ENCODE peak calls at places on chromosomes 1 and 21, in seven cellular contexts. B, F, E, T, O, P and K are unnamed samples.

GRCh38 chr1:166721145-166721544 is 118.1 kb upstream of the POGK start:
- DNase-seq in F (no peak), P (no peak), B (no peak), O (no peak), T (no peak), E (peak; percentile 34), K (no peak)

GRCh38 chr1:117171900-117172501 is 38.7 kb downstream of the VTCN1 start:
- DNase-seq in O (peak; percentile 61), E (no peak), T (peak; percentile 83), F (peak; percentile 77), B (no peak), P (peak; percentile 35), K (no peak)

GRCh38 chr21:20570824-20571232 is 427.4 kb upstream of the NCAM2 start:
- DNase-seq in F (no peak), B (no peak), T (no peak), E (no peak), P (no peak), O (no peak), K (no peak)

GRCh38 chr1:53577141-53578100 is 118.2 kb downstream of the DMRTB1 start:
- DNase-seq in E (no peak), F (no peak), T (no peak), B (no peak), O (no peak), P (no peak), K (no peak)

GRCh38 chr1:223731076-223731770 is 18.9 kb downstream of the CAPN2 start:
- DNase-seq in E (no peak), B (no peak), O (peak; percentile 83), P (peak; percentile 72), T (peak; percentile 82), F (peak; percentile 80), K (no peak)

GRCh38 chr1:28193701-28194161 is 17.2 kb upstream of the PTAFR start:
- DNase-seq in O (no peak), B (no peak), P (no peak), E (no peak), F (no peak), T (no peak), K (no peak)

GRCh38 chr21:16342932-16343331 is 613.1 kb downstream of the USP25 start:
- DNase-seq in F (no peak), P (no peak), E (no peak), B (no peak), T (no peak), O (no peak), K (no peak)

GRCh38 chr1:104322131-104322530 is 572.4 kb downstream of the AMY1C start:
- DNase-seq in T (no peak), B (no peak), F (no peak), E (no peak), O (no peak), P (no peak), K (no peak)

GRCh38 chr1:205568469-205569361 is 63.1 kb downstream of the ELK4 start:
- DNase-seq in E (no peak), P (no peak), F (no peak), B (no peak), T (peak; percentile 45), O (no peak), K (no peak)

GRCh38 chr1:221788466-221788865 is 46.6 kb upstream of the DUSP10 start:
- DNase-seq in P (no peak), T (no peak), E (no peak), F (no peak), O (no peak), B (no peak), K (no peak)

GRCh38 chr1:224170748-224171478 is 12.1 kb upstream of the DEGS1 start:
- DNase-seq in F (no peak), T (peak; percentile 40), O (peak; percentile 16), B (no peak), E (peak; percentile 41), P (no peak), K (no peak)

GRCh38 chr1:172764378-172764777 is 105.5 kb downstream of the FASLG start:
- DNase-seq in B (no peak), O (no peak), F (no peak), T (peak; percentile 27), E (peak; percentile 76), P (peak; percentile 16), K (no peak)

GRCh38 chr1:205492201-205492667 is 12.2 kb upstream of the CDK18 start:
- DNase-seq in B (no peak), T (no peak), O (no peak), F (no peak), E (no peak), P (no peak), K (no peak)

GRCh38 chr1:31063636-31064035 is 1.9 kb downstream of the PUM1 start:
- DNase-seq in O (peak; percentile 26), B (no peak), E (peak; percentile 42), P (no peak), F (no peak), T (no peak), K (no peak)

GRCh38 chr21:33230518-33231324 is 983 bp downstream of the IFNAR2 start:
- DNase-seq in B (peak; percentile 81), E (peak; percentile 83), F (peak; percentile 54), P (peak; percentile 63), T (no peak), O (peak; percentile 62), K (no peak)

GRCh38 chr1:38285807-38286530 is 239.4 kb upstream of the POU3F1 start:
- DNase-seq in T (no peak), B (no peak), F (no peak), P (no peak), E (no peak), O (no peak), K (no peak)

GRCh38 chr21:14116080-14116481 is 94.7 kb downstream of the LIPI start:
- DNase-seq in T (no peak), P (no peak), O (no peak), B (peak; percentile 46), E (no peak), F (no peak), K (peak; percentile 12)

GRCh38 chr1:17893891-17894631 is 138.9 kb downstream of the ACTL8 start:
- DNase-seq in O (no peak), B (no peak), T (no peak), E (no peak), P (no peak), F (no peak), K (no peak)

GRCh38 chr1:66350001-66350547 is 183.9 kb upstream of the SGIP1 start:
- DNase-seq in O (peak; percentile 19), E (peak; percentile 70), P (peak; percentile 40), T (peak; percentile 47), B (peak; percentile 54), F (no peak), K (no peak)

GRCh38 chr1:211639500-211640361 is 35.7 kb downstream of the NEK2 start:
- DNase-seq in E (no peak), O (peak; percentile 22), P (no peak), B (no peak), F (peak; percentile 96), T (peak; percentile 25), K (no peak)

GRCh38 chr1:207398986-207399385 is 55.1 kb upstream of the CR2 start:
- DNase-seq in F (no peak), O (no peak), P (no peak), E (no peak), B (no peak), T (no peak), K (no peak)

GRCh38 chr1:207393610-207394009 is 60.5 kb upstream of the CR2 start:
- DNase-seq in P (no peak), F (peak; percentile 95), T (no peak), E (no peak), B (no peak), O (peak; percentile 87), K (no peak)

GRCh38 chr1:207396360-207396759 is 57.8 kb upstream of the CR2 start:
- DNase-seq in B (no peak), O (no peak), E (no peak), T (no peak), P (no peak), F (no peak), K (no peak)

GRCh38 chr1:207401578-207401977 is 52.5 kb upstream of the CR2 start:
- DNase-seq in O (no peak), B (no peak), E (no peak), P (no peak), T (no peak), F (no peak), K (no peak)

DNA sequence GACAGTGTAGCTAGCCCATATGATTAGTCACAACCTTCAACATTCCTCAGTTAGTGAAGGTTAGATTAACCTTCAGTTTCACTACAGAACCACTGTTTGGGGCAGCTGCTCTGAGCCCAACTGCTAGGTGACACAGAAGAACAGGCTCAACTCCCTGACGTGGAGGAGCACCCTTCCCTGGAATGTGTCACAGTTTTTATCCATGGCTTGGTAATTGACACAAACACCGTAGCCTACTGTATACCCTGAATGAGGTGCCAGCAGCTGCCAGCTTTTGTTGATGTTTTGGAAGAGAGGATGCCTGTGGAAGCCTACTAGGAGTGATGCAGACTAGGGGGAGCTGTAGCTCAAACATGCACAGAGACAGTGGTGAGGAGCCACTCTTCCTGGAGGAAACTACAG is 56.6 kb upstream of the CR2 start:
- DNase-seq in E (no peak), T (no peak), P (no peak), F (peak; percentile 14), B (no peak), O (peak; percentile 12), K (no peak)
- TF ChIP-seq CTCF in E (peak; percentile 40), T (no peak), P (no peak), F (peak; percentile 34), B (no peak), O (no peak), K (no peak)

DNA sequence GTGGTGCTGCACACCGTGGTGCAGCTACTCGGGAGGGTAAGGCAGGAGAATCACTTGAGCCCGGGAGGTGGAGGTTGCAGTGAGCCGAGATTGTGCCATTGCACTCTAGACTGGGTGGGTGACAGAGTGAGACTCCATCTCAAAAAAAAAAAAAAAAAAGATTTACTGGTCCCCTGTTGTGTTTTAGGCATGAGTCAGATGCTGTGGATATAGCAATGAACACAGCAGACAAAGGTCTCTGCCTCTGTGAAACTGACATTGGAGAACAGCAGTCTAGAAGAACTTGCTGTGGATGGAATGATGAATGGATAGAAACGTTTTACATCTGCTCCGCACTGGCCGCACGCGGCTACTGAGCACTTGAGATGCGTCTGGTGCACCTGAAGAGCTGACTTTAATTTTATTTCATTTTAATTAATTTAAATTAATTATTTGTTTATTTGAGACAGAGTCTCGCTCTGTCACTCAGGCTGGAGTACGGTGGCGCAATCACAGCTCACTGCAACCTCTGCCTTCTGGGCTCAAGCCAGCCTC is 24.5 kb upstream of the EPHA2 start:
- DNase-seq in B (no peak), O (no peak), T (no peak), F (peak; percentile 60), E (no peak), P (no peak), K (no peak)
- H3K4me3 ChIP-seq in B (no peak overlapping the region), O (no peak overlapping the region), T (no peak overlapping the region), F (no peak overlapping the region), E (no peak overlapping the region), P (no peak overlapping the region), K (no peak overlapping the region)

GRCh38 chr1:11571906-11572616 is 82.2 kb downstream of the FBXO2 start:
- DNase-seq in B (no peak), F (no peak), E (peak; percentile 40), O (no peak), P (no peak), T (no peak), K (no peak)
- TF ChIP-seq CTCF in B (peak; percentile 33), F (peak; percentile 26), E (peak; percentile 70), O (no peak), P (peak; percentile 26), T (no peak), K (peak; percentile 20)

DNA sequence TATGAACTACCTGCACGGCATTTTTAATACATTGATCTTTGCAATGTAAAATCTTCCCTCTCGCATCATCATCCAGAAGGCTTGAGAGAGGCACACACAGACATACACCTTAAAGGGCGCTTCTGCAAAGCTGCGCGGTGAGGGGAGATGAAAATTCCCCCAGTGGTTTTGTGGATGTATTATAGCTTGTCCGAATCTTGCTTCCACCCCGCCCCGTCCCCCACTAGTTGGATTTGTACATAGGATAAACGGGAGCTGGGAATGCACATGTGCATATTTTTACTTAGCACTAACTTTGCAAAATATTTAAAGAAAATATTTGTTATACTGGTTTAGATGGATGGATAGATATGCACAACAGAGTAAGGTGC is 542 bp upstream of the ASTN1 start:
- DNase-seq in O (no peak), E (no peak), P (no peak), T (no peak), F (no peak), B (no peak), K (no peak)
- H3K4me3 ChIP-seq in O (no peak overlapping the region), E (no peak overlapping the region), P (peak overlapping the region; percentile 62), T (peak overlapping the region; percentile 19), F (no peak overlapping the region), B (no peak overlapping the region), K (no peak overlapping the region)